ENCODE peak calls at places on chromosomes 3 and 15, in eight cellular contexts. Q is PC-9, Y is left ventricle myocardium inferior, I is GM23248, F is IMR-90, P is vagina, J is ascending aorta, L is sigmoid colon. K is an unnamed sample. For H3K9me3, the result is how much of the 10 kb centered on the place peaks cover.

GRCh38 chr15:39511915-39512260 is 69.0 kb upstream of the THBS1 start:
- DNase-seq in Y (peak), L (no peak), Q (no peak), F (peak), P (peak), J (no peak), I (peak), K (no peak)

GRCh38 chr3:55669133-55669532 is 182.0 kb upstream of the WNT5A start:
- DNase-seq in P (no peak), L (no peak), Y (no peak), Q (no peak), I (no peak), J (no peak), F (no peak), K (no peak)

GRCh38 chr15:93703092-93703785 is 528.1 kb upstream of the MCTP2 start:
- DNase-seq in F (no peak), I (no peak), L (no peak), J (no peak), Q (no peak), P (no peak), Y (no peak), K (no peak)

GRCh38 chr3:58116161-58116955 is 94.4 kb downstream of the DNASE1L3 start:
- DNase-seq in I (no peak), P (no peak), J (no peak), F (no peak), L (no peak), Q (no peak), Y (no peak), K (no peak)

GRCh38 chr3:141452045-141452444 is 34.8 kb upstream of the RASA2 start:
- DNase-seq in F (peak), I (peak), J (no peak), L (no peak), P (no peak), Q (peak), Y (no peak), K (no peak)

GRCh38 chr15:52673312-52673711 is 5.9 kb downstream of the ATOSA start:
- DNase-seq in F (peak), Y (no peak), P (no peak), L (no peak), Q (peak), I (peak), J (no peak), K (no peak)

GRCh38 chr3:170473358-170473757 is 54.7 kb downstream of the CLDN11 start:
- DNase-seq in F (no peak), L (no peak), Q (no peak), P (no peak), I (no peak), Y (no peak), J (no peak), K (no peak)

GRCh38 chr3:122975924-122976293 is 51.7 kb downstream of the SEMA5B start:
- DNase-seq in Q (no peak), J (no peak), I (no peak), Y (no peak), L (no peak), F (peak), P (no peak), K (no peak)

GRCh38 chr3:58617338-58617761 is 40.2 kb upstream of the FAM107A start:
- DNase-seq in P (no peak), L (peak), J (no peak), Q (no peak), Y (peak), F (peak), I (no peak), K (no peak)

GRCh38 chr3:129917423-129918007 is 24.0 kb upstream of the TMCC1 start:
- DNase-seq in I (no peak), L (no peak), F (no peak), P (no peak), Q (no peak), J (no peak), Y (no peak), K (no peak)

GRCh38 chr15:79208179-79208578 is 74.3 kb upstream of the ANKRD34C start:
- DNase-seq in Q (no peak), L (no peak), J (no peak), I (no peak), P (no peak), F (no peak), Y (no peak), K (no peak)

GRCh38 chr3:133441867-133442270 is 42.0 kb downstream of the BFSP2 start:
- DNase-seq in P (no peak), I (no peak), F (no peak), J (no peak), Q (no peak), L (no peak), Y (no peak), K (no peak)

GRCh38 chr3:94071713-94072284 is 8.9 kb downstream of the NSUN3 start:
- DNase-seq in Y (no peak), F (no peak), I (no peak), L (no peak), P (no peak), J (no peak), Q (peak), K (no peak)

GRCh38 chr3:105373383-105373782 is 6.7 kb downstream of the ALCAM start:
- DNase-seq in J (no peak), P (no peak), Y (no peak), I (no peak), F (no peak), L (no peak), Q (no peak), K (no peak)

GRCh38 chr3:141262306-141262705 is 30.7 kb downstream of the PXYLP1 start:
- DNase-seq in F (peak), I (peak), Q (no peak), L (no peak), P (no peak), J (no peak), Y (no peak), K (no peak)

GRCh38 chr15:49953421-49953820 is 165.6 kb downstream of the ATP8B4 start:
- DNase-seq in J (no peak), Y (no peak), F (no peak), I (no peak), P (no peak), L (no peak), Q (no peak), K (no peak)

DNA sequence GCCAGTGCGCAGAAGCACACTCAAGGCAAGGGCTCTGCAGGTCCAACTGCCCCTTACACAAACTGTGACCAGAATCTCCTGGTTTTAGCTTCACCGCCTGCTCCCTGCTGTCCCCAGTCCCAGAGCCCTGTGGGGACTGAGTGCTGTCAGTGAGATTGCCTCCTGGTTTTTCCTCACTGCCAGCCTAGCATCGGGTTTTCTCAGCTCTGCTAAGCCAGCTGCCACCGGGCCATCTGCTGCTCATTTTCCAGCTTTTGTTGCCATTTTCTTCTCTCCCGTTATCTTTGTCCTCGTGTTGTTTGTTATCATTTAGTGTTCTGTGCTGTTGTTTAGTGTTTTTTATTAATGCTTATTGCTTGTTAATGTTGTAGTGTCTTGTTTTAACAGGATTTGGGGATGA is 79.5 kb upstream of the BLM start:
- DNase-seq in Y (no peak), L (no peak), J (no peak), Q (no peak), P (no peak), F (no peak), I (no peak), K (no peak)
- H3K4me3 ChIP-seq in Y (no peak), L (no peak), J (no peak), Q (no peak), P (no peak), F (no peak), I (no peak), K (no peak)

DNA sequence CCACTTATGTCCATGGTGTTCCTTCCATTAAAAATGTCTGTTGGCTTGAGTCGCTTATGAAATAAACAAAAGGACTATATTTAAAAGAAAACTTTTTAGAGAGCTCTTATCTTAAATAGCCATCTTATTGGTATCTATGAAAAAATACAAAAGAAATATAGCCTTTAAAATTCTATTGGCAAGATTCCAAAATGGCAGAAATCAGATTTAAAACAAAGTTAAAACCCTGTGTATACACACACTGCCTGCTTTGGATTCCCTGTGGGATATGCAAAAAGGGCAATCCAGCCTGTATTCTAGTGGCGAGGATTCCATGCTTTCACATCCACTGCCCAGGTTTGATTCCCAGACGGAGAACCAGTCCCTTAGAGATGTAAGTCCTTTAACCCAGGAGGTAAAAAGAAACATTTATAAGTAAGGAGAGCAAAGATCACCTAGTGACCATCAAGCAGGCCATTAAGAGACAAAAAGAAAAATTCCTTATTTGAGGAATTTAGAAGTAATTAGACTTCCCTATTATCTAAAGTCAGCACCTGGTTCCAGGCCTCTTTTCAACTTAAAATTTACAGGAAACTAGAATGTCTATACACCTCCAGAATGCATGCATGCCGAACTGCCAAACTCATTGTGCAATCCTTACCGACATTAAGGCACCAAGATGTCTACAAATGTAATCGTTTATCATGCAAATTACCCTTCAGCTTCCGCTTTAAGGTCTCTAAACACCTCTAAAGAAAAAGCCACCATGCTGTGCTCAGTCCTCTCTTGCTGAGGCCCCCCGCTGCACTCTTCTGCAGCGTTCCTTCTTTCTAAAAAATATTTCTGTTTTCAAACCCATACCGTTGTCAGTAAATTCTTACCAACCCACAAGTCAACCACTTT is 69.6 kb upstream of the STRIT1 start:
- DNase-seq in L (no peak), F (no peak), I (no peak), J (no peak), P (no peak), Y (no peak), Q (no peak), K (peak)
- H3K9me3 ChIP-seq in L (under half), F (under half), I (under half), J (under half), P (under half), Y (under half), Q (under half), K (under half)

GRCh38 chr15:70214941-70215635 is 117.4 kb upstream of the TLE3 start:
- DNase-seq in F (no peak), Y (no peak), J (no peak), I (no peak), Q (no peak), L (no peak), P (no peak), K (no peak)

GRCh38 chr15:70217246-70218160 is 119.8 kb upstream of the TLE3 start:
- DNase-seq in P (no peak), I (no peak), Q (no peak), F (no peak), Y (no peak), L (no peak), J (no peak), K (no peak)

GRCh38 chr15:70214266-70214665 is 116.5 kb upstream of the TLE3 start:
- DNase-seq in I (no peak), P (no peak), F (no peak), J (no peak), Y (no peak), L (no peak), Q (no peak), K (no peak)

GRCh38 chr15:70213779-70214178 is 116.1 kb upstream of the TLE3 start:
- DNase-seq in Q (no peak), F (no peak), P (no peak), I (no peak), L (no peak), J (no peak), Y (no peak), K (no peak)

DNA sequence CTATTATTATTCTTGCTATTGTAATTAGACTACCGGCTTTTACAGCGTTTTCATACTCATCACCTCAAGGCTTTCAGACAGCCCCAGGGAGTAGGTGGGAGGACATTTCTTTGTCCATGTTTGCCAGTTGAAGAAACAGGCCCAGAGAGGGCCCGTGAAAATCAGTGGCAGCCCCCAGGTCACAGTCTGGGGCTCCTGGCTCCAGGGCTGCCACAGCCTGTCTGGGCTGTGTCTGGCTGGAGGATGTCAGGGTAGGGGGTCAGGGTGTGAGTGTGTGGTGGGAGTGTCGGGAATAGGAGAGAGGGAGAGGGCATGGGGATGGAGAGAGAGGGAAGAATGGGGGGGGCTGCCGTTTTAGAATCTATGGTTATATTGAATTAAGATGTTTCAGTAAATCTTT is 118.2 kb upstream of the TLE3 start:
- DNase-seq in F (no peak), L (no peak), P (no peak), J (no peak), Y (no peak), I (no peak), Q (no peak), K (no peak)
- H3K4me3 ChIP-seq in F (no peak), L (no peak), P (no peak), J (no peak), Y (no peak), I (no peak), Q (no peak), K (no peak)

DNA sequence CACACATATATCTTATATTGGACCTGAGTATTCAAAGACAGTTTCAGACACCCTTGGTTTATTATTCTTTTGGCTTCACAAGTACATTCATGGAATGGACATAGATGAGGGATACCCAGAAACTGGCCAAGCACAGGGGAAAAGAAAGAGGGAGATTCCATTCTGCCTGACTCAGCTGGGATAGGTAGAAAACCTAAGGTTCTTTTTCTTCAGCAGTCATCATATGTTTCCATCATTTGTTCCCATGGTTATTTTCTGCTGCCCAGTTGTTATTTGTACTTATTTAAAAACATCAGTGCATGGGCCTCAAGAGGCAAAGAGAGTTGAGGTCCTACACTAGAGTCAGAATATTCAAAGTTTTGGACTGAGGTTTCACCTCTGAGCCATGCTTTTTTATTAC is 91.8 kb downstream of the FILIP1L start:
- DNase-seq in P (no peak), I (no peak), L (no peak), F (no peak), J (no peak), Y (no peak), Q (no peak), K (no peak)
- H3K9me3 ChIP-seq in P (under half), I (under half), L (under half), F (under half), J (under half), Y (under half), Q (under half), K (under half)

GRCh38 chr15:67968564-67969440 is 85.3 kb upstream of the PIAS1 start:
- DNase-seq in L (no peak), Y (no peak), J (no peak), I (no peak), F (no peak), Q (no peak), P (no peak), K (no peak)
- H3K4me3 ChIP-seq in L (no peak), Y (peak), J (peak), I (peak), F (peak), Q (no peak), P (peak), K (no peak)

DNA sequence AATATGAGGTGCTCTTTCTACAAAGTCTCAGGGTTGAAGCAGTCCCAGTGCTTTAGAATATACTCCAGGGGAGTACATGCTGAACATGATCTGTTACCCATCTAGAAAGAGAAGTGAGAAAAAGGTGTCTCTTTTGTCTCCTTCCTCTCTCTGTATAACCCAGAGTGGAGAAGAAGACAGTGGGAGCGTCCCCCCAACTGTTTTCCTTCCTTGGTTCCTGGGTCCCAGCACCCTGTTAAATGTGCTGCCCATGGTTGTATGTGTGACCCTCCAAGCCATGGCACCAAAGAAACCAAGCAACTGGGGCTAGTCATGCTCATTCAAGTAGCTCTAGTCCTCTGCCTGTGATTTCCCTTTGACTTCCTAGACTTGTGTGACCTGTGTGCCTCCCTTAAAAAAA is 683.7 kb downstream of the TBL1XR1 start:
- DNase-seq in P (no peak), Q (no peak), J (no peak), Y (no peak), L (no peak), I (no peak), F (no peak), K (no peak)
- H3K9me3 ChIP-seq in P (under half), Q (under half), J (under half), Y (under half), L (under half), I (under half), F (under half), K (under half)

GRCh38 chr15:65612949-65613348 is 2.0 kb upstream of the INTS14 start:
- DNase-seq in J (no peak), I (no peak), Y (no peak), L (no peak), Q (no peak), P (no peak), F (no peak), K (no peak)
- H3K4me3 ChIP-seq in J (no peak), I (no peak), Y (no peak), L (no peak), Q (no peak), P (no peak), F (no peak), K (no peak)

GRCh38 chr15:87293016-87293415 is 963.5 kb downstream of the NTRK3 start:
- DNase-seq in J (no peak), L (no peak), I (no peak), F (no peak), Y (no peak), P (no peak), Q (no peak), K (no peak)

GRCh38 chr15:87287156-87287555 is 969.4 kb downstream of the NTRK3 start:
- DNase-seq in F (peak), J (no peak), Y (no peak), I (peak), P (no peak), L (no peak), Q (peak), K (no peak)
- H3K9me3 ChIP-seq in F (under half), J (under half), Y (under half), I (under half), P (under half), L (under half), Q (under half), K (under half)

K was measured in iPS DF 6.9.